ENCODE peak calls at places on chromosomes 6 and 20, in six cellular contexts. K is GM12865; C is dorsolateral prefrontal cortex; X is NCI-H345; O is stimulated activated CD4-positive, alpha-beta T cell treated with anti-CD3 and anti-CD28 coated beads, Interleukin-1b, Interleukin-23, amount 100 ng/mL, for 24 hours; H is RKO. M is an unnamed sample.

GRCh38 chr6:159606786-159607185 is 86.3 kb downstream of the SOD2 start:
- DNase-seq in K (no peak), C (no peak), X (no peak), O (no peak), H (no peak), M (no peak)

GRCh38 chr20:32682508-32682987 is 8.8 kb upstream of the C20orf203 start:
- DNase-seq in K (no peak), C (no peak), X (no peak), O (no peak), H (no peak), M (no peak)

GRCh38 chr6:37530294-37530693 is 30.6 kb upstream of the CCDC167 start:
- DNase-seq in K (no peak), C (no peak), X (no peak), O (no peak), H (no peak), M (no peak)

GRCh38 chr6:101208152-101208551 is 185.4 kb upstream of the GRIK2 start:
- DNase-seq in K (no peak), C (no peak), X (no peak), O (no peak), H (no peak), M (no peak)

GRCh38 chr20:50693001-50693400 is 1.7 kb upstream of the RIPOR3 start:
- DNase-seq in K (no peak), C (no peak), X (no peak), O (no peak), H (no peak), M (no peak)

GRCh38 chr6:20564269-20564668 is 30.0 kb downstream of the CDKAL1 start:
- DNase-seq in K (peak; percentile 35), C (no peak), X (peak; percentile 42), O (no peak), H (peak; percentile 13), M (no peak)

GRCh38 chr6:8831366-8832152 is 396.2 kb upstream of the SLC35B3 start:
- DNase-seq in K (no peak), C (no peak), X (no peak), O (no peak), H (no peak), M (no peak)

GRCh38 chr6:151475653-151476523 is 17.9 kb upstream of the CCDC170 start:
- DNase-seq in K (peak; percentile 56), C (no peak), X (peak; percentile 6), O (peak; percentile 31), H (peak; percentile 57), M (peak; percentile 51)

GRCh38 chr6:3522561-3523287 is 65.9 kb upstream of the SLC22A23 start:
- DNase-seq in K (no peak), C (no peak), X (no peak), O (no peak), H (no peak), M (no peak)

GRCh38 chr20:57329608-57330221 is at the start of gene SPO11:
- DNase-seq in K (no peak), C (no peak), X (peak; percentile 13), O (no peak), H (no peak), M (no peak)

GRCh38 chr6:89527634-89528033 is 94.7 kb downstream of the ANKRD6 start:
- DNase-seq in K (no peak), C (no peak), X (no peak), O (no peak), H (peak; percentile 4), M (no peak)

GRCh38 chr6:41939848-41940758 is 1.5 kb downstream of the CCND3 start:
- DNase-seq in K (peak; percentile 45), C (no peak), X (no peak), O (no peak), H (no peak), M (peak; percentile 46)

GRCh38 chr6:53043626-53044025 is 21.6 kb upstream of the FBXO9 start:
- DNase-seq in K (no peak), C (no peak), X (no peak), O (no peak), H (no peak), M (no peak)

GRCh38 chr20:58524814-58525213 is 9.6 kb upstream of the APCDD1L start:
- DNase-seq in K (no peak), C (no peak), X (no peak), O (no peak), H (peak; percentile 45), M (no peak)

GRCh38 chr20:33372993-33373441 is 28.3 kb downstream of the CDK5RAP1 start:
- DNase-seq in K (no peak), C (no peak), X (no peak), O (no peak), H (no peak), M (no peak)

GRCh38 chr6:130148181-130148580 is 74.6 kb downstream of the SAMD3 start:
- DNase-seq in K (no peak), C (no peak), X (no peak), O (no peak), H (no peak), M (no peak)

GRCh38 chr6:23797041-23797440 is 329.0 kb upstream of the NRSN1 start:
- DNase-seq in K (no peak), C (no peak), X (no peak), O (no peak), H (no peak), M (no peak)

GRCh38 chr6:166907373-166907841 is 48.9 kb downstream of the RNASET2 start:
- DNase-seq in K (peak; percentile 81), C (no peak), X (no peak), O (no peak), H (no peak), M (no peak)

GRCh38 chr6:3770023-3770422 is 18.5 kb upstream of the PXDC1 start:
- DNase-seq in K (no peak), C (no peak), X (no peak), O (no peak), H (no peak), M (no peak)

GRCh38 chr6:111347589-111347988 is 135.4 kb downstream of the REV3L start:
- DNase-seq in K (no peak), C (no peak), X (no peak), O (no peak), H (no peak), M (no peak)

GRCh38 chr6:30682181-30683117 is 4.0 kb downstream of the PPP1R18 start:
- DNase-seq in K (peak; percentile 95), C (peak; percentile 53), X (no peak), O (peak; percentile 63), H (peak; percentile 94), M (no peak)

GRCh38 chr6:118644007-118644406 is 7.4 kb downstream of the CEP85L start:
- DNase-seq in K (no peak), C (no peak), X (no peak), O (no peak), H (no peak), M (no peak)

GRCh38 chr20:25084616-25085187 is 2.8 kb upstream of the VSX1 start:
- DNase-seq in K (no peak), C (no peak), X (no peak), O (no peak), H (no peak), M (no peak)

GRCh38 chr6:44349904-44350649 is 7.6 kb downstream of the SPATS1 start:
- DNase-seq in K (no peak), C (no peak), X (no peak), O (no peak), H (no peak), M (no peak)

GRCh38 chr20:34015401-34016335 is 22.0 kb downstream of the RALY start:
- DNase-seq in K (no peak), C (no peak), X (no peak), O (no peak), H (no peak), M (no peak)

GRCh38 chr20:54056762-54057639 is 13.4 kb downstream of the BCAS1 start:
- DNase-seq in K (no peak), C (no peak), X (no peak), O (no peak), H (no peak), M (no peak)

GRCh38 chr6:157184202-157185015 is 138.9 kb downstream of the TMEM242 start:
- DNase-seq in K (peak; percentile 68), C (peak; percentile 82), X (peak; percentile 73), O (peak; percentile 17), H (peak; percentile 16), M (no peak)

GRCh38 chr6:135322427-135323201 is 141.5 kb downstream of the MYB start:
- DNase-seq in K (peak; percentile 72), C (no peak), X (no peak), O (no peak), H (no peak), M (no peak)

GRCh38 chr6:63804381-63804956 is 168.9 kb downstream of the PHF3 start:
- DNase-seq in K (no peak), C (no peak), X (no peak), O (no peak), H (peak; percentile 88), M (no peak)